ENCODE peak calls at places on chromosomes 1 and 21, in five cellular contexts. X is fibroblast of mammary gland, Q is H9, R is GM06990, P is cardiac fibroblast. I is an unnamed sample.

GRCh38 chr1:153404768-153405167 is 11.6 kb upstream of the S100A7A start:
- DNase-seq in R (peak; percentile 34), X (peak; percentile 9), Q (peak; percentile 73), P (peak; percentile 4), I (no peak)

GRCh38 chr1:59908682-59909081 is 17.9 kb downstream of the CYP2J2 start:
- DNase-seq in R (no peak), P (no peak), Q (no peak), X (no peak), I (no peak)

GRCh38 chr1:2046225-2046917 is 3.8 kb upstream of the PRKCZ start:
- DNase-seq in X (peak; percentile 2), P (peak; percentile 18), Q (peak; percentile 94), R (peak; percentile 54), I (no peak)

GRCh38 chr1:2274968-2275475 is 46.9 kb downstream of the SKI start:
- DNase-seq in Q (no peak), P (peak; percentile 25), R (no peak), X (no peak), I (no peak)

GRCh38 chr1:108841703-108842102 is 15.2 kb downstream of the AKNAD1 start:
- DNase-seq in Q (no peak), R (no peak), P (no peak), X (no peak), I (no peak)

GRCh38 chr1:231663211-231663792 is 36.7 kb downstream of the DISC1 start:
- DNase-seq in Q (no peak), P (peak; percentile 58), X (peak; percentile 30), R (no peak), I (no peak)

GRCh38 chr1:3652538-3653285 is 396 bp downstream of the TP73 start:
- DNase-seq in Q (peak; percentile 63), P (no peak), R (peak; percentile 58), X (no peak), I (no peak)

GRCh38 chr1:226870323-226871046 is at the start of gene PSEN2:
- DNase-seq in Q (peak; percentile 60), X (peak; percentile 33), R (peak; percentile 80), P (peak; percentile 27), I (no peak)

GRCh38 chr1:65457868-65458267 is 37.4 kb downstream of the LEPR start:
- DNase-seq in R (no peak), Q (no peak), X (no peak), P (no peak), I (no peak)

GRCh38 chr1:116817582-116818064 is 63.4 kb downstream of the CD2 start:
- DNase-seq in P (peak; percentile 41), X (peak; percentile 50), R (peak; percentile 54), Q (peak; percentile 84), I (no peak)

GRCh38 chr1:152165291-152166077 is 6.5 kb upstream of the RPTN start:
- DNase-seq in X (no peak), Q (no peak), R (no peak), P (no peak), I (no peak)

GRCh38 chr1:152164542-152165136 is 5.6 kb upstream of the RPTN start:
- DNase-seq in R (no peak), Q (no peak), X (no peak), P (no peak), I (no peak)

GRCh38 chr1:152160553-152160952 is 1.5 kb upstream of the RPTN start:
- DNase-seq in R (no peak), P (no peak), X (no peak), Q (no peak), I (no peak)

GRCh38 chr1:152159144-152159543 is at the start of gene RPTN:
- DNase-seq in R (no peak), Q (no peak), X (no peak), P (no peak), I (no peak)

DNA sequence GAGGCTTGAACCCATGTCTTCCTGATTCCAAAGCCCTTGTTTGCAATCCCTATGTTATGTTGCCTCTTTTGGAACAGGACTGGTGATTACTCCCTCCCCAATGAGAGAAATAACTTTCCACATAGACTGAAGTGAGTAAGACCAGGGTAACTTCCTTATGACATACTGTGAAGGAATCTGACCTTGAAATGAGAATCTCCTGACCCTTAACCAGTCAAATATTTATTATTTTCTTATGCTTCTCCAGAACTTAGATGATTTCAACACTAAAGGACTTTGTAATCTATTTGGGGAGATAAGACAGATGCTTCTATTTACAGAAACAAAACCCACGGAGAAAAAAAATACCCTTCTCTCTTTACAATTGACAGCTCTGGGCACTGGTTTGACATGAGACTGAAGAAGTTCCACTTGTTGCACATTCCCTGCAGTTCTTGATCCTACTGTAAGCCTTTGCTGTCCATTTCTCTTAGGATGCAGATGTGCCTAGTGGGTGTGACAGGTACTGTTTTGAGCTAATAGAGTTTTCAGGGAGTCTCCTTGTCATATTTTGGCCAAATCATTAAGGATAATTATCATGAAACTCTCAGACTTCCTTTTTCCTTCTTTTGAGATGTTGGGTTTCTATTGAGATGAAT is 3.9 kb upstream of the RPTN start:
- DNase-seq in Q (no peak), X (peak; percentile 96), P (peak; percentile 94), R (no peak), I (no peak)
- TF ChIP-seq CTCF in Q (no peak), X (peak; percentile 19), P (peak; percentile 23), R (no peak), I (no peak)

GRCh38 chr1:199727682-199728081 is 299.8 kb upstream of the NR5A2 start:
- DNase-seq in X (no peak), Q (no peak), P (no peak), R (no peak), I (no peak)

GRCh38 chr1:199720496-199720895 is 307.0 kb upstream of the NR5A2 start:
- DNase-seq in P (no peak), R (no peak), Q (no peak), X (no peak), I (no peak)

GRCh38 chr1:199725002-199725401 is 302.5 kb upstream of the NR5A2 start:
- DNase-seq in X (no peak), Q (no peak), P (no peak), R (peak; percentile 15), I (peak; percentile 26)

GRCh38 chr1:199724049-199724448 is 303.5 kb upstream of the NR5A2 start:
- DNase-seq in R (no peak), X (no peak), P (no peak), Q (no peak), I (no peak)

DNA sequence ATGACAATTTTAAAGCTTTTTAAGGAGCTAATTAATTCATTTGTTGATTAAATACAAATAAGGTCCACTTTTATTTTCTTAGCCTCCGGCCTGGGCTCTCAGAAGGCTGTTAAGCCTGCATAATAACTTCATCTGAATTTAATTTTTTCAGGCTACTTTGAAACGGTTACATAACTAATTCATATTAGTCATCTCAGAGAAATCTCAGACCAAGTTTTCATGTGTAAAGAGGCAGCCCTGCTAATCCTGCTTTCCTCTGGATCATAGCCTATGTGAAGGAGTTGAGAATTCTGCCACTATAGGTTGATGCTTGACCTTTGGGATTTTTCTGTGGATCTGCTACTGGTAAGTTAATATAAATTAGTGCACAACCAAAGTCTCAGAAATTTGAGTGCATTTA is 304.0 kb upstream of the NR5A2 start:
- DNase-seq in X (peak; percentile 16), P (peak; percentile 28), Q (no peak), R (no peak), I (no peak)
- TF ChIP-seq CTCF in X (no peak), P (no peak), Q (no peak), R (no peak), I (no peak)

GRCh38 chr1:30977105-30977504 is 68.5 kb upstream of the SDC3 start:
- DNase-seq in R (no peak), Q (no peak), P (peak; percentile 41), X (peak; percentile 55), I (no peak)
- TF ChIP-seq CTCF in R (no peak), Q (peak; percentile 39), P (peak; percentile 25), X (peak; percentile 40), I (no peak)

GRCh38 chr1:47448462-47449233 is 10.8 kb downstream of the FOXD2 start:
- DNase-seq in P (no peak), X (no peak), R (no peak), Q (no peak), I (no peak)

GRCh38 chr1:47445823-47446567 is 8.2 kb downstream of the FOXD2 start:
- DNase-seq in Q (no peak), X (no peak), R (no peak), P (no peak), I (no peak)

GRCh38 chr1:47452426-47452825 is 14.6 kb downstream of the FOXD2 start:
- DNase-seq in Q (no peak), P (no peak), R (no peak), X (no peak), I (no peak)

GRCh38 chr1:47450606-47451005 is 12.8 kb downstream of the FOXD2 start:
- DNase-seq in P (no peak), R (no peak), X (no peak), Q (no peak), I (no peak)

GRCh38 chr1:47449702-47450552 is 12.1 kb downstream of the FOXD2 start:
- DNase-seq in P (no peak), R (no peak), X (no peak), Q (peak; percentile 84), I (no peak)
- TF ChIP-seq CTCF in P (peak; percentile 51), R (peak; percentile 64), X (peak; percentile 36), Q (peak; percentile 86), I (peak; percentile 27)

DNA sequence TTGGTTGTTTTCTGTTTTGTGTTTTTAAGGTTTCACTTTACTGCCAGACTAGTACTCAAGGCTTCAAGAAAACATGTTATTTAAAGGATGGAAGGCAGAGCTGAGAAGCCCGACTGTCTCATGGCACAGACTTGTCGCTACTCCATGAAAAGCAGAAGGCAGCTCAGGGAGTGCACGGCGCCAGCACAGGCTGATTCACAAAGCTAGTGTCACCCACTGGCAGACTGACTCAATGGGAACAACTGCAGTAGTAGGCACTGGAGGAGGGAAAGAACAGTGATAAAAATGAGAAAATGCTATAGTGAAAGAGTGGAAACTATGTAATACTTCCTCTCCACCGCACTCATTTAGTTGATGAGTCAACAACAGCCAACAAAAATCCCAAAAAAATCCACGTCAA is 14.7 kb downstream of the HSF2BP start:
- DNase-seq in Q (no peak), P (peak; percentile 89), R (no peak), X (peak; percentile 58), I (no peak)
- TF ChIP-seq CTCF in Q (no peak), P (no peak), R (no peak), X (no peak), I (no peak)